ENCODE peak calls at places on chromosome 15, in five cellular contexts. M, L, S, J and A are unnamed samples. For H3K9me3 and H3K4me1, the result is how much of the 10 kb centered on the place peaks cover.

GRCh38 chr15:60781211-60781713 is 302.3 kb upstream of the ICE2 start:
- DNase-seq in S (no peak), M (peak), J (peak), L (peak), A (no peak)

GRCh38 chr15:32884136-32884535 is 166.3 kb downstream of the GREM1 start:
- DNase-seq in J (no peak), M (no peak), L (no peak), S (no peak), A (no peak)

GRCh38 chr15:37585966-37586656 is 348.3 kb upstream of the TMCO5A start:
- DNase-seq in J (no peak), M (no peak), L (no peak), S (no peak), A (no peak)

GRCh38 chr15:101293122-101293521 is 1.9 kb downstream of the SNRPA1 start:
- DNase-seq in L (no peak), M (no peak), J (no peak), S (no peak), A (no peak)

GRCh38 chr15:71591057-71591456 is 219.3 kb upstream of the NR2E3 start:
- DNase-seq in L (no peak), M (no peak), S (no peak), J (no peak), A (no peak)

GRCh38 chr15:79316864-79317263 is 6.0 kb downstream of the TMED3 start:
- DNase-seq in L (no peak), J (no peak), M (no peak), S (no peak), A (no peak)

GRCh38 chr15:42921049-42921731 is 612 bp upstream of the TTBK2 start:
- DNase-seq in S (peak), J (no peak), L (peak), M (peak), A (no peak)

GRCh38 chr15:70160803-70161565 is 63.3 kb upstream of the TLE3 start:
- DNase-seq in L (no peak), M (peak), J (peak), S (peak), A (no peak)

GRCh38 chr15:79349526-79349925 is 38.6 kb downstream of the TMED3 start:
- DNase-seq in S (no peak), M (no peak), L (no peak), J (no peak), A (no peak)

GRCh38 chr15:68620721-68621528 is 42.1 kb downstream of the CORO2B start:
- DNase-seq in M (peak), L (no peak), J (peak), S (peak), A (peak)

GRCh38 chr15:91320106-91320505 is 220.0 kb downstream of the SV2B start:
- DNase-seq in M (no peak), J (no peak), L (peak), S (no peak), A (no peak)

GRCh38 chr15:34243226-34243625 is 18.4 kb downstream of the EMC4 start:
- DNase-seq in L (no peak), J (no peak), M (no peak), S (no peak), A (no peak)

GRCh38 chr15:50418041-50418583 is 6.1 kb upstream of the USP8 start:
- DNase-seq in J (no peak), S (no peak), M (no peak), L (no peak), A (no peak)

GRCh38 chr15:98859149-98859548 is 148.4 kb downstream of the PGPEP1L start:
- DNase-seq in L (no peak), S (no peak), M (no peak), J (no peak), A (no peak)

GRCh38 chr15:57994468-57995154 is 70.9 kb downstream of the ALDH1A2 start:
- DNase-seq in S (no peak), M (no peak), L (no peak), J (no peak), A (no peak)

GRCh38 chr15:62896380-62896866 is 146.1 kb upstream of the TPM1 start:
- DNase-seq in L (no peak), S (no peak), J (no peak), M (no peak), A (no peak)

GRCh38 chr15:43484455-43484854 is 8.5 kb downstream of the TP53BP1 start:
- DNase-seq in L (no peak), S (no peak), M (no peak), J (no peak), A (no peak)

GRCh38 chr15:80953953-80954778 is 35.5 kb downstream of the MESD start:
- DNase-seq in J (no peak), L (no peak), M (no peak), S (no peak), A (no peak)

GRCh38 chr15:71691700-71692417 is 118.5 kb upstream of the NR2E3 start:
- DNase-seq in L (no peak), M (peak), J (peak), S (peak), A (no peak)

GRCh38 chr15:47506543-47507090 is 210.7 kb upstream of the SEMA6D start:
- DNase-seq in M (peak), J (no peak), L (no peak), S (no peak), A (no peak)

GRCh38 chr15:66912001-66912400 is 153.4 kb upstream of the SMAD3 start:
- DNase-seq in L (peak), J (no peak), M (peak), S (no peak), A (no peak)

GRCh38 chr15:64695571-64695992 is 79.8 kb downstream of the RBPMS2 start:
- DNase-seq in L (no peak), J (peak), M (no peak), S (no peak), A (no peak)

GRCh38 chr15:80854104-80854503 is 74.9 kb downstream of the CEMIP start:
- DNase-seq in J (no peak), L (no peak), S (no peak), M (no peak), A (no peak)

GRCh38 chr15:68154923-68155559 is 50.1 kb downstream of the CALML4 start:
- DNase-seq in L (peak), S (no peak), J (peak), M (peak), A (peak)

GRCh38 chr15:85298941-85299340 is 81.5 kb upstream of the AKAP13 start:
- DNase-seq in S (no peak), M (no peak), J (no peak), L (no peak), A (no peak)

GRCh38 chr15:85302271-85302670 is 78.1 kb upstream of the AKAP13 start:
- DNase-seq in M (no peak), L (no peak), S (no peak), J (no peak), A (no peak)

GRCh38 chr15:85297537-85297936 is 82.9 kb upstream of the AKAP13 start:
- DNase-seq in M (no peak), S (no peak), L (no peak), J (no peak), A (no peak)

GRCh38 chr15:85298366-85298765 is 82.0 kb upstream of the AKAP13 start:
- DNase-seq in J (no peak), M (no peak), S (no peak), L (no peak), A (no peak)

GRCh38 chr15:85296615-85297402 is 83.6 kb upstream of the AKAP13 start:
- DNase-seq in S (no peak), J (peak), L (peak), M (peak), A (peak)
- H3K4me3 ChIP-seq in S (peak), J (peak), L (peak), M (peak), A (no peak)

GRCh38 chr15:74735305-74735704 is 10.0 kb upstream of the CYP1A1 start:
- DNase-seq in S (no peak), L (no peak), M (no peak), J (no peak), A (no peak)
- H3K9me3 ChIP-seq in S (under half), L (under half), M (under half), J (under half), A (under half)

DNA sequence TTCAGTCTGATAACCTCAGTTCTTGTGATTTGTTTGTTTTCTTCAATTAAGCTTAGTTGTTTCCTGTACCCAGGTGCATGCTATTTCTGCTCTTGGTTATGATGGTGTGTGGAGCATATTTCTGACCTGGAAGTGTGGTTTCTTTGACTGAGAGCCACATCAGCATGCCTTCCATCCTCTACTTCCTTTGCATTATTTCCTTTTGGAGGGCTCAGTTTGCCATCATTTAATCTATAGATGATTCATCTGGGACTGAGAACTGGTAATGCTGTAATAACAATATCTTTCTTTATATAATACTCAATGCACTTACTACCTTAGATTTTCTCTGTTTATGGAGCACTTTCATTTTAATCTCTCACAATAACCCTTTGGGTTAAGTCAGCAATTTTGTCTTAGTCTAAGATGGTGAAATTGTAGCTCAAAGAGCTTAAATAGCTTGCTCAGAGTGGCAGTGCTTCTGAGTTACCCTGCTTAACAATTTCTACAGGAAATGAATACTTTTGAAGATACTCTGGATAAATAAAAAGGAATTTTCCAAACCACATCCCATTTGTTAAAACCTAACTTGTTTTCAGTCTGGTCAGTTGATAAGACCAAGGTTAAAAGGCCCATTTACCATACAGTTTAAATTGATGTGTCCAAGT is 37.1 kb downstream of the HMG20A start:
- DNase-seq in M (no peak), J (no peak), L (no peak), S (no peak), A (no peak)
- H3K4me1 ChIP-seq in M (half or more), J (half or more), L (under half), S (under half), A (under half)

GRCh38 chr15:89812847-89813320 is 1.8 kb downstream of the ANPEP start:
- DNase-seq in J (no peak), L (no peak), S (no peak), M (no peak), A (no peak)
- H3K4me3 ChIP-seq in J (no peak), L (no peak), S (no peak), M (no peak), A (no peak)

GRCh38 chr15:20352241-20353200 is 189.1 kb downstream of the GOLGA6L6 start:
- DNase-seq in M (no peak), S (peak), L (no peak), J (no peak), A (no peak)
- H3K9me3 ChIP-seq in M (under half), S (under half), L (under half), J (under half), A (half or more)

GRCh38 chr15:45026646-45027045 is 3.7 kb downstream of the SORD start:
- DNase-seq in L (no peak), J (no peak), M (no peak), S (no peak), A (no peak)
- H3K4me1 ChIP-seq in L (under half), J (under half), M (under half), S (under half), A (under half)